ENCODE peak calls at places on chromosomes 12 and 14, in six cellular contexts. R is A673, U is lower lobe of right lung, D is upper lobe of left lung, P is neural progenitor cell, X is uterus. J is an unnamed sample.

GRCh38 chr12:25960176-25960575 is 1.7 kb downstream of the RASSF8 start:
- DNase-seq in R (peak; percentile 28), U (no peak), D (no peak), P (peak; percentile 44), X (no peak), J (no peak)

GRCh38 chr14:51622376-51622775 is 29.3 kb upstream of the FRMD6 start:
- DNase-seq in R (no peak), U (no peak), D (no peak), P (no peak), X (no peak), J (no peak)

GRCh38 chr14:100078216-100078780 is 13.1 kb downstream of the EVL start:
- DNase-seq in R (no peak), U (no peak), D (no peak), P (peak; percentile 45), X (no peak), J (no peak)

GRCh38 chr12:75503459-75503858 is 8.0 kb downstream of the KRR1 start:
- DNase-seq in R (no peak), U (no peak), D (no peak), P (no peak), X (no peak), J (no peak)

GRCh38 chr12:22687677-22688076 is 62.7 kb downstream of the ETNK1 start:
- DNase-seq in R (no peak), U (no peak), D (no peak), P (no peak), X (no peak), J (peak; percentile 41)

GRCh38 chr14:61470261-61470953 is 149.0 kb downstream of the PRKCH start:
- DNase-seq in R (peak; percentile 90), U (no peak), D (no peak), P (peak; percentile 63), X (no peak), J (peak; percentile 70)

GRCh38 chr12:96237465-96238077 is 43.4 kb downstream of the ELK3 start:
- DNase-seq in R (no peak), U (no peak), D (no peak), P (no peak), X (peak; percentile 86), J (peak; percentile 88)

GRCh38 chr12:38983117-38983571 is 77.8 kb upstream of the CPNE8 start:
- DNase-seq in R (no peak), U (no peak), D (no peak), P (no peak), X (no peak), J (no peak)

GRCh38 chr14:99136401-99136800 is 135.6 kb downstream of the BCL11B start:
- DNase-seq in R (no peak), U (no peak), D (no peak), P (no peak), X (no peak), J (no peak)

GRCh38 chr14:83548061-83548839 is 1981.7 kb upstream of the FLRT2 start:
- DNase-seq in R (no peak), U (no peak), D (no peak), P (peak; percentile 2), X (no peak), J (no peak)

GRCh38 chr14:77516111-77516510 is 17.5 kb upstream of the ISM2 start:
- DNase-seq in R (no peak), U (no peak), D (no peak), P (no peak), X (no peak), J (no peak)

GRCh38 chr12:46560874-46561273 is 188.3 kb upstream of the SLC38A2 start:
- DNase-seq in R (no peak), U (no peak), D (no peak), P (no peak), X (no peak), J (no peak)

GRCh38 chr12:106601031-106601430 is 18.2 kb downstream of the RFX4 start:
- DNase-seq in R (no peak), U (no peak), D (peak; percentile 62), P (peak; percentile 60), X (no peak), J (no peak)

GRCh38 chr14:74604896-74605295 is 7.1 kb downstream of the LTBP2 start:
- DNase-seq in R (no peak), U (no peak), D (no peak), P (no peak), X (no peak), J (no peak)

GRCh38 chr12:6697584-6698351 is 2.8 kb downstream of the PIANP start:
- DNase-seq in R (peak; percentile 66), U (no peak), D (peak; percentile 55), P (peak; percentile 72), X (no peak), J (no peak)

GRCh38 chr12:115163710-115164109 is 479.7 kb upstream of the TBX3 start:
- DNase-seq in R (no peak), U (no peak), D (no peak), P (peak; percentile 86), X (no peak), J (no peak)

GRCh38 chr12:131076791-131077747 is 123.4 kb downstream of the ADGRD1 start:
- DNase-seq in R (no peak), U (peak; percentile 42), D (no peak), P (no peak), X (no peak), J (no peak)

GRCh38 chr14:74566174-74567125 is 45.6 kb downstream of the LTBP2 start:
- DNase-seq in R (no peak), U (no peak), D (no peak), P (no peak), X (no peak), J (no peak)

GRCh38 chr14:93120522-93120921 is 4.8 kb upstream of the ITPK1 start:
- DNase-seq in R (no peak), U (no peak), D (no peak), P (no peak), X (no peak), J (no peak)

GRCh38 chr12:40188558-40189320 is 36.1 kb upstream of the LRRK2 start:
- DNase-seq in R (no peak), U (no peak), D (no peak), P (no peak), X (no peak), J (no peak)

GRCh38 chr12:9587903-9588600 is 19.7 kb downstream of the KLRB1 start:
- DNase-seq in R (no peak), U (no peak), D (no peak), P (no peak), X (no peak), J (no peak)

GRCh38 chr14:73743431-73743931 is 29.3 kb upstream of the PNMA1 start:
- DNase-seq in R (no peak), U (peak; percentile 77), D (no peak), P (no peak), X (no peak), J (no peak)

GRCh38 chr14:30621354-30621953 is 665 bp upstream of the SCFD1 start:
- DNase-seq in R (peak; percentile 21), U (peak; percentile 47), D (no peak), P (peak; percentile 7), X (no peak), J (no peak)

GRCh38 chr12:1576410-1577240 is 17.8 kb downstream of the FBXL14 start:
- DNase-seq in R (peak; percentile 62), U (no peak), D (no peak), P (no peak), X (peak; percentile 90), J (no peak)

GRCh38 chr12:19390208-19390607 is 49.1 kb upstream of the AEBP2 start:
- DNase-seq in R (no peak), U (no peak), D (no peak), P (no peak), X (peak; percentile 20), J (no peak)

GRCh38 chr12:115923851-115924250 is 353.6 kb downstream of the MED13L start:
- DNase-seq in R (no peak), U (no peak), D (no peak), P (no peak), X (no peak), J (no peak)

GRCh38 chr14:58829594-58829993 is 191.8 kb downstream of the DACT1 start:
- DNase-seq in R (no peak), U (no peak), D (no peak), P (no peak), X (no peak), J (no peak)

GRCh38 chr12:94872007-94872653 is 131.4 kb downstream of the NDUFA12 start:
- DNase-seq in R (no peak), U (no peak), D (no peak), P (no peak), X (no peak), J (no peak)

GRCh38 chr12:112170376-112170775 is 45.0 kb downstream of the TRAFD1 start:
- DNase-seq in R (peak; percentile 40), U (no peak), D (no peak), P (peak; percentile 41), X (no peak), J (no peak)

DNA sequence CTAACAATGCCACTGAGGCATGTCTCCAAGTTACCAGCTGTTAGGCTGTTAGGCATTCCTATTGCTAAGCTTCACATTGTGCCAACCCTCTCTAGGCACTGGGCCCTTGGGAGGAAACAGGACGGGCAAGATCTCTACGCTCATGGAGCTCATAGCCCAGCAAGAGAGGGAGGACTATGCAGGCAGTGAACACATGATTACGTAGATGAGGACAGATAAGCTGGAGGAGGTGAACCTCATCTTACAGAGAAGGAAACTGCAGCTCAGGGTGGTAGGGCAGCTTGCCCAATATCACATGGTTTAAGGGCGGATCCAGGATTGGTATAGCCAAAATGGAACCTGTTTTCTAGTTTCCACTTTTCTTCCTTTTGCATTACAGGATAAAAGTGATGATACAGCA is 7.8 kb downstream of the UBE3B start:
- DNase-seq in R (no peak), U (no peak), D (no peak), P (no peak), X (no peak), J (no peak)
- H3K36me3 ChIP-seq in R (peaks cover 64% of the 10 kb centered on the region), U (peaks cover 75% of the 10 kb centered on the region), D (peaks cover 51% of the 10 kb centered on the region), P (no peaks in the 10 kb centered on the region), X (no peaks in the 10 kb centered on the region), J (peaks cover 42% of the 10 kb centered on the region)

DNA sequence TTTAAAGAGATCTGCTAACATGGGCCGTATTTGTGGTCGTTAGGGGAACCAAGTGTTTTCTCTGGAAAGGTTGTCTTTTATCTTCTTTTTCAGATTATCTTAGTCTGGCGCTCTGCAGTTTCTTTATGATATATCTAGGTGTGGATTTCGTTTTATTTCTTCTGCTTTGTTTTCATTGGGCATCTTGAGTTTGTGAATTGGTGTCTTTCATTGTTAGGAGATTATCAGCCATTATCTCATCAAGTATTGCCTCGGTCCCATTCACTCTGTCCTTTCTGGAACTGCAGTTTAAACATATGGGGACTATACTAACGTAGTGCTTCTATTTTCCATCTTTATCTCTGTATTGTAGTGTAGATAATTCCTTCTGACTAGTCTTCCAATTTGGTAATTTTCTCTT is 60.4 kb downstream of the BICDL1 start:
- DNase-seq in R (no peak), U (no peak), D (no peak), P (no peak), X (no peak), J (no peak)
- H3K36me3 ChIP-seq in R (no peaks in the 10 kb centered on the region), U (no peaks in the 10 kb centered on the region), D (no peaks in the 10 kb centered on the region), P (no peaks in the 10 kb centered on the region), X (no peaks in the 10 kb centered on the region), J (no peaks in the 10 kb centered on the region)

DNA sequence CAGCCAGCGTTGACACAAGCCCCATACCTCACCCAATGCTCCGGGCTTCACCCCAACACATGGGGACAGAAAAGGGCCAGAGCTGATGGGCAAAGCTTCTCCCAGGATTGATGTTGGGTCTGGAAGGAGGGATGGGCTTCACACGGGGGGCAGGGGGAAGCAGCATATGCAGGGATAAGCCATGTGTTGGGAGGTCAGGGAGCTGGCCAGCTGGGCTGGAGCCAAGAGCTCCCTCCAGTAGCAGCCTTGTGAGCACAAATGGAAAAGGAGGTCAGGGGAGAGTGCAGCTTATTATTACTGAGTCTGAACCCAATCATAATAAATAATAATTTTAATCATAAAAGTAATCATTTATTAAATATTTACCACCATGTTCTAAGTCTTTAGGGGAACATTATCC is 9.3 kb downstream of the PLEKHD1 start:
- DNase-seq in R (no peak), U (no peak), D (no peak), P (no peak), X (no peak), J (no peak)
- H3K36me3 ChIP-seq in R (no peaks in the 10 kb centered on the region), U (no peaks in the 10 kb centered on the region), D (no peaks in the 10 kb centered on the region), P (no peaks in the 10 kb centered on the region), X (no peaks in the 10 kb centered on the region), J (no peaks in the 10 kb centered on the region)

GRCh38 chr14:23675906-23676305 is 39.7 kb downstream of the DHRS2 start:
- DNase-seq in R (no peak), U (no peak), D (no peak), P (no peak), X (no peak), J (no peak)
- H3K36me3 ChIP-seq in R (no peaks in the 10 kb centered on the region), U (no peaks in the 10 kb centered on the region), D (no peaks in the 10 kb centered on the region), P (no peaks in the 10 kb centered on the region), X (no peaks in the 10 kb centered on the region), J (no peaks in the 10 kb centered on the region)